ENCODE peak calls at places on chromosome 12, in five cellular contexts. F is neuronal stem cell, C is H9, S is mesenchymal stem cell, Q is H1. A is an unnamed sample.

GRCh38 chr12:94100254-94100653 is 48.1 kb upstream of the PLXNC1 start:
- DNase-seq in F (no peak), C (no peak), S (no peak), Q (no peak), A (peak; percentile 41)

GRCh38 chr12:132438139-132438700 is 51.7 kb upstream of the FBRSL1 start:
- DNase-seq in F (no peak), C (no peak), S (no peak), Q (no peak), A (no peak)

GRCh38 chr12:79331870-79332269 is 358.9 kb downstream of the PAWR start:
- DNase-seq in F (no peak), C (no peak), S (no peak), Q (no peak), A (peak; percentile 3)

GRCh38 chr12:90970911-90971310 is 15.9 kb upstream of the CCER1 start:
- DNase-seq in F (no peak), C (no peak), S (no peak), Q (no peak), A (no peak)

GRCh38 chr12:115000038-115000437 is 316.1 kb upstream of the TBX3 start:
- DNase-seq in F (no peak), C (no peak), S (peak; percentile 32), Q (peak; percentile 23), A (peak; percentile 96)

GRCh38 chr12:132886529-132887477 is 602 bp downstream of the CHFR start:
- DNase-seq in F (no peak), C (no peak), S (peak; percentile 39), Q (no peak), A (peak; percentile 35)

GRCh38 chr12:29741342-29742241 is 42.1 kb downstream of the TMTC1 start:
- DNase-seq in F (no peak), C (no peak), S (peak; percentile 85), Q (no peak), A (no peak)

GRCh38 chr12:27185234-27186045 is 58.6 kb upstream of the STK38L start:
- DNase-seq in F (no peak), C (no peak), S (peak; percentile 83), Q (no peak), A (no peak)

GRCh38 chr12:31518680-31519227 is 72.2 kb downstream of the DENND5B start:
- DNase-seq in F (peak; percentile 29), C (peak; percentile 63), S (peak; percentile 97), Q (peak; percentile 64), A (peak; percentile 92)

GRCh38 chr12:14366211-14366762 is 805 bp downstream of the ATF7IP start:
- DNase-seq in F (no peak), C (no peak), S (no peak), Q (no peak), A (peak; percentile 70)

GRCh38 chr12:119528241-119528640 is 65.3 kb upstream of the TMEM233 start:
- DNase-seq in F (peak; percentile 9), C (no peak), S (no peak), Q (no peak), A (no peak)

GRCh38 chr12:86389949-86390348 is 133.8 kb upstream of the MGAT4C start:
- DNase-seq in F (no peak), C (no peak), S (peak; percentile 3), Q (no peak), A (no peak)

DNA sequence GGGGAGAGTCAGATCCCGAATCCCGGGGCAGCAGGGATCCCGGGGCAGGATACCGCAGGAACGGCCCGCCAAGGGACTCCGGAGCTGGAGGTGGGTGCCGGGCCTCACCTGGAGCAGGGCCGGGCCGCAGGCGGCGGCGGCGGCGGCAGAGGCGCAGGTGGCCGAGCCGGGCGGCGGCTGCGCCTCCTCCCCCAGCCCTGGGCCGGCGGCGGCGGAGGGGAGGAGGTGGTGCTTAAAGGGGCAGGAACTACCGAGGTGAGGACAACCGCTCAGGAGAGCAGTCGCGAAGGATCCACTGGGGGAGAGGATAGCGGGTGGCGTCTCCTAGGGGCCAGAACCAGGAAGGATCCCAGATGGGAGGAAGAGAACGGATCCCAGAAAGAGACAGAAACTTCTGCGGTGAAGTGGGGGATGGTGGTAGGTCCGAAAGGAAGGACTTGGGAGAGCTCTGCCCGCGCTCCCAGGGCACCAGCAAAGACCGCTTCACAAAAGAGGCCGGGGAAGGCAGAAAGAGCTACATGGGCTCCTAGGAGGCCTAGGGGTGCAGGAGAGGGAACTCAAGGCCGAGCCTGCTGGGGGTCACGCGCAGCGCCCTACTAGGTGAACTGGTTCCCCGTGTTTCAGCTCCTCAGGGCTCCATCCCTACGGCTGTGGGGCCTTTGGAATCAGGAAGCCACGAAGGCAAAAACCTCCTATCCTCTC is 4.9 kb upstream of the BAZ2A start:
- DNase-seq in F (no peak), C (peak; percentile 85), S (peak; percentile 92), Q (no peak), A (peak; percentile 84)
- H3K4me1 ChIP-seq in F (peaks cover 29% of the 10 kb centered on the region), C (peaks cover 14% of the 10 kb centered on the region), S (peaks cover 27% of the 10 kb centered on the region), Q (peaks cover 31% of the 10 kb centered on the region), A (peaks cover 25% of the 10 kb centered on the region)

DNA sequence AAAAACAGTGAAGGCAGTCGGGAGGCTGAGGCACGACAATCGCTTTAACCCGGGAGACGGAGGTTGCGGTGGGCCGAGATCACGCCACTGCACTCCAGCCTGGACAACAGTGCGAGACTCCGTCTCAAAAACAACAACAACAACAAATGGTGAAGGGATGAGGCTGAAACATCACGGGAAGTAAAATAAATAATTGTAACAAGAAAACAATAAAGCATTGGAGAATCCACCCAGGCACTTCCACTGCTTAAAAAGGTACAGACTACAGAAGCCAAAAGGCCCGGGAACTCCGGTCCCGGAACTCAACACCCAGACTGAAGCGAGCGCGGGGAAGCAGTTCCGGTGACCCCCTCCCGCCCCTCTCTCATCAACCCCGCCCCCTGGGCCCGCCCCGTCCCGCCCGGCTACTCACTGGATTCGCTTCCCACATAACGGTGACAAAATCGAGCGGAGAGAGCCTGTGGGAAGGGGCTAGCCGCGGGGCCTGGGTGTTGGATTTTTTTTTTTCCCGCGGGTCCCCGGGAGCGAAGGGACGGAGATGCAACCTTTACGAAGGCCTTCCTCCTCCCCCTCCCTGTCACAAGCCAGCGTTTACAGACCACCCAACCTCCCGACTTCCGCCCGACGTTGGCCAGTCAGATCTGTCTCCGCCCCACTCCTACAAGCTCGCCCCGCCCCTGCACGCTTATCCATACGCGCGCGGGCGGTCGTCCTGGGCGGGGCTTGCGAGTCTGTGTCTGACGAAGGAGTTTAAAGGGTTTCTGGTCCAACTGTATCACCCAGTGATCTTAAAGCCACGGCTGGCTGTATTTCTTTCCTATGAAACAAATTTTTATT is at the start of gene PARP11:
- DNase-seq in F (peak; percentile 88), C (peak; percentile 99), S (peak; percentile 97), Q (peak; percentile 84), A (peak; percentile 95)
- H2BK120ac ChIP-seq in F (no peak within 1 kb of the TSS), C (no peak within 1 kb of the TSS), S (peak within 1 kb of the TSS; percentile 94), Q (no peak within 1 kb of the TSS), A (peak within 1 kb of the TSS; percentile 87)

GRCh38 chr12:107749094-107749493 is 11.8 kb downstream of the PRDM4 start:
- DNase-seq in F (no peak), C (no peak), S (peak; percentile 31), Q (no peak), A (no peak)

GRCh38 chr12:107748472-107748871 is 12.5 kb downstream of the PRDM4 start:
- DNase-seq in F (no peak), C (no peak), S (peak; percentile 80), Q (no peak), A (no peak)
- H2BK12ac ChIP-seq in F (no peak overlapping the region), C (no peak overlapping the region), S (no peak overlapping the region), Q (no peak overlapping the region), A (no peak overlapping the region)

GRCh38 chr12:57460457-57461325 is 1.1 kb downstream of the GLI1 start:
- DNase-seq in F (peak; percentile 84), C (peak; percentile 88), S (no peak), Q (no peak), A (no peak)
- H3K4me1 ChIP-seq in F (peaks cover 21% of the 10 kb centered on the region), C (no peaks in the 10 kb centered on the region), S (peaks cover 15% of the 10 kb centered on the region), Q (peaks cover 14% of the 10 kb centered on the region), A (peaks cover 8% of the 10 kb centered on the region)

DNA sequence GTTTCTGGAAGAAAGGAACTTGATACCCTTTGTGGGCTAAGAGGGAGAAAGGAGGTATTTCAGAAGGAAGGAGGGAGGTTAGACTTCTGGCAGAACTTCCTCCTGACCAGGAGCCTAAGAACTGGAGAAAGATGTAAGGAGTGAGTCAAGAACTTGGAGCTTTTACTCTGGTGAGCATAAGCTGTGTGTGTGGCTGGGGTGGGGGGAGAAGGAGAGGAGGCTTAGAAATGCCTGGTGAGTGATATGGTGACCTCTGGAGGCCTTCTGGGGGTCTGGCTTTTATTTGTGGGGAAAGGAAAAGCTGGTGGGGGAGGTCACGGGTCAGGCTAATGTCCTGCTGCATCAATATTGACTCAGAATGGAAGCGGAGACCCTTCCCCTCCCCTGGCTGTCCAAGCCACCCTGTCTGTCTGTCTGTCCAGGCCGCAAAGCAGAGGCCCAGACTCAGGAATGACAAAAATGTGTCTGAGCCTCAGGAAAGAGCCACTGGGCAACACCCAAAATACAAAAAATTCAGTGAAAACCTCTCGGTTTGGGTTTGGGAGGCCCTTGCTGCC is 4.8 kb downstream of the LRP1 start:
- DNase-seq in F (no peak), C (no peak), S (no peak), Q (no peak), A (no peak)
- H2BK120ac ChIP-seq in F (no peak overlapping the region), C (no peak overlapping the region), S (peak overlapping the region; percentile 42), Q (no peak overlapping the region), A (peak overlapping the region; percentile 54)

A was measured in trophoblast cell.